ENCODE peak calls at places on chromosomes 7 and 10, in eight cellular contexts. V, X, S, H, D, B, A and W are unnamed samples.

GRCh38 chr7:32428546-32428945 is 61.6 kb downstream of the LSM5 start:
- DNase-seq in V (no peak), X (no peak), S (no peak), H (no peak), D (no peak), B (no peak), A (no peak), W (no peak)

GRCh38 chr10:69037489-69037888 is 48.9 kb downstream of the KIFBP start:
- DNase-seq in V (peak; percentile 21), X (no peak), S (no peak), H (no peak), D (no peak), B (no peak), A (no peak), W (no peak)

GRCh38 chr10:120541971-120542370 is 84.9 kb downstream of the PLPP4 start:
- DNase-seq in V (no peak), X (no peak), S (no peak), H (no peak), D (no peak), B (no peak), A (no peak), W (no peak)

GRCh38 chr10:73058057-73058591 is 38.5 kb downstream of the P4HA1 start:
- DNase-seq in V (no peak), X (no peak), S (no peak), H (no peak), D (no peak), B (no peak), A (no peak), W (no peak)

GRCh38 chr7:30970594-30971094 is 6.9 kb downstream of the GHRHR start:
- DNase-seq in V (no peak), X (no peak), S (no peak), H (no peak), D (no peak), B (no peak), A (no peak), W (no peak)

GRCh38 chr7:82593780-82594179 is 150.2 kb upstream of the CACNA2D1 start:
- DNase-seq in V (no peak), X (no peak), S (peak; percentile 84), H (no peak), D (no peak), B (no peak), A (no peak), W (no peak)

GRCh38 chr10:132329565-132330485 is 2.2 kb upstream of the LRRC27 start:
- DNase-seq in V (peak; percentile 66), X (no peak), S (peak; percentile 65), H (no peak), D (no peak), B (no peak), A (peak; percentile 67), W (no peak)

GRCh38 chr7:140033036-140033435 is 29.7 kb downstream of the PARP12 start:
- DNase-seq in V (no peak), X (no peak), S (peak; percentile 29), H (no peak), D (no peak), B (no peak), A (no peak), W (no peak)

GRCh38 chr7:76216683-76217082 is 15.0 kb downstream of the SRRM3 start:
- DNase-seq in V (no peak), X (no peak), S (no peak), H (no peak), D (no peak), B (no peak), A (no peak), W (no peak)

GRCh38 chr10:22253578-22253882 is 35.7 kb upstream of the EBLN1 start:
- DNase-seq in V (no peak), X (peak; percentile 74), S (peak; percentile 6), H (peak; percentile 31), D (no peak), B (peak; percentile 35), A (peak; percentile 32), W (no peak)

GRCh38 chr7:116517626-116518025 is 7.2 kb upstream of the CAV1 start:
- DNase-seq in V (no peak), X (no peak), S (no peak), H (no peak), D (no peak), B (no peak), A (no peak), W (no peak)

GRCh38 chr7:75971961-75972763 is 22.2 kb downstream of the TMEM120A start:
- DNase-seq in V (peak; percentile 92), X (peak; percentile 82), S (no peak), H (no peak), D (no peak), B (no peak), A (peak; percentile 65), W (no peak)

GRCh38 chr10:90394306-90394705 is 463.5 kb downstream of the HTR7 start:
- DNase-seq in V (no peak), X (no peak), S (no peak), H (no peak), D (no peak), B (no peak), A (no peak), W (no peak)

GRCh38 chr10:6072215-6072941 is 10.2 kb upstream of the IL2RA start:
- DNase-seq in V (no peak), X (no peak), S (no peak), H (no peak), D (no peak), B (no peak), A (no peak), W (peak; percentile 28)

GRCh38 chr7:129779602-129780256 is 168.2 kb downstream of the NRF1 start:
- DNase-seq in V (no peak), X (no peak), S (no peak), H (no peak), D (no peak), B (peak; percentile 49), A (peak; percentile 39), W (peak; percentile 71)

GRCh38 chr7:75776295-75776971 is 4.4 kb upstream of the CCL26 start:
- DNase-seq in V (no peak), X (no peak), S (no peak), H (no peak), D (no peak), B (no peak), A (no peak), W (no peak)

GRCh38 chr10:73650537-73651331 is 5.1 kb downstream of the SYNPO2L start:
- DNase-seq in V (no peak), X (peak; percentile 86), S (no peak), H (no peak), D (no peak), B (no peak), A (no peak), W (no peak)

GRCh38 chr10:119206603-119207366 is 586 bp upstream of the GRK5 start:
- DNase-seq in V (peak; percentile 91), X (peak; percentile 86), S (peak; percentile 77), H (peak; percentile 36), D (peak; percentile 78), B (peak; percentile 70), A (peak; percentile 64), W (peak; percentile 68)
- TF ChIP-seq POLR2A in V (no peak), X (no peak), S (no peak), H (no peak), D (no peak), B (peak; percentile 41), A (no peak), W (no peak)

GRCh38 chr7:28570113-28570969 is 158.0 kb downstream of the CREB5 start:
- DNase-seq in V (no peak), X (no peak), S (no peak), H (no peak), D (no peak), B (no peak), A (no peak), W (peak; percentile 20)
- TF ChIP-seq POLR2A in V (no peak), X (no peak), S (no peak), H (no peak), D (no peak), B (no peak), A (no peak), W (peak; percentile 89)

GRCh38 chr10:3781458-3782098 is 3.4 kb downstream of the KLF6 start:
- DNase-seq in V (peak; percentile 81), X (peak; percentile 76), S (peak; percentile 49), H (no peak), D (peak; percentile 21), B (peak; percentile 68), A (peak; percentile 76), W (no peak)
- TF ChIP-seq POLR2A in V (no peak), X (no peak), S (peak; percentile 57), H (no peak), D (no peak), B (peak; percentile 7), A (peak; percentile 17), W (no peak)

GRCh38 chr7:99398891-99399445 is 9.4 kb downstream of the PDAP1 start:
- DNase-seq in V (no peak), X (no peak), S (no peak), H (no peak), D (no peak), B (no peak), A (no peak), W (no peak)
- TF ChIP-seq POLR2A in V (no peak), X (no peak), S (no peak), H (no peak), D (no peak), B (no peak), A (no peak), W (peak; percentile 33)

DNA sequence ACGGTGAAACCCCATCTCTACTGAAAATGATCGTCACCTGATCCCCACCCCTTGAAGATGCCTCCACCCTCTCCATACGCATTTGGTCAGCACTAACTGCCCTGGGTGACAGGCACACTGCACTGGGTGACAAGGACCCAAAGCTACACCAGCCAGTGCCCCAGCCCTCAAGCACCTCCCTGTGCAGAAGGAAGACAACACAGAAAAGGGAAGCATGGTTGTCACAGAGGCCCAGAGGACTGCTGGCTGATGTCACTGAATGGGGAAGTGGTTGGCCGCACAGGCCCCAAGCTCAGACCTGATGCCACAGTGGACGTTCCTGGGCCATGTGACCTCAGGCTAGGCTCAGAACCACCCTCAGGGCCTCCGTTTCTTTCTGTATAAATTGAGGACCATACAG is 4.2 kb upstream of the PILRA start:
- DNase-seq in V (peak; percentile 83), X (peak; percentile 79), S (no peak), H (peak; percentile 41), D (no peak), B (peak; percentile 75), A (peak; percentile 90), W (peak; percentile 42)
- TF ChIP-seq POLR2A in V (no peak), X (no peak), S (no peak), H (no peak), D (no peak), B (no peak), A (peak; percentile 65), W (peak; percentile 47)

GRCh38 chr7:92833766-92834605 is 2.4 kb downstream of the CDK6 start:
- DNase-seq in V (peak; percentile 88), X (peak; percentile 90), S (peak; percentile 85), H (peak; percentile 72), D (peak; percentile 65), B (peak; percentile 88), A (peak; percentile 89), W (no peak)
- TF ChIP-seq POLR2A in V (no peak), X (no peak), S (peak; percentile 67), H (peak; percentile 54), D (no peak), B (peak; percentile 55), A (peak; percentile 60), W (no peak)

GRCh38 chr7:151028131-151028947 is at the start of gene ABCB8:
- DNase-seq in V (peak; percentile 99), X (peak; percentile 98), S (peak; percentile 99), H (peak; percentile 100), D (peak; percentile 98), B (peak; percentile 99), A (peak; percentile 99), W (peak; percentile 99)
- TF ChIP-seq POLR2A in V (no peak), X (no peak), S (peak; percentile 73), H (peak; percentile 82), D (peak; percentile 58), B (peak; percentile 65), A (peak; percentile 77), W (peak; percentile 48)